ENCODE peak calls at places on chromosome 17, in four cellular contexts. Y is aorta, N is heart right ventricle, F is GM12878. T is an unnamed sample. For H3K4me1, the result is how much of the 10 kb centered on the place peaks cover.

GRCh38 chr17:73228748-73229236 is 32.9 kb downstream of the CPSF4L start:
- DNase-seq in Y (peak), N (peak), F (no peak), T (no peak)

GRCh38 chr17:18203308-18203707 is 19.7 kb downstream of the ALKBH5 start:
- DNase-seq in Y (no peak), N (no peak), F (no peak), T (no peak)

GRCh38 chr17:50935201-50936124 is 69.3 kb upstream of the TOB1 start:
- DNase-seq in Y (peak), N (peak), F (no peak), T (no peak)

GRCh38 chr17:3015890-3016289 is 47.5 kb downstream of the OR1D5 start:
- DNase-seq in Y (no peak), N (no peak), F (no peak), T (no peak)

GRCh38 chr17:67322039-67322787 is 44.2 kb downstream of the PSMD12 start:
- DNase-seq in Y (no peak), N (no peak), F (no peak), T (no peak)

GRCh38 chr17:76884995-76885896 is 17.0 kb downstream of the MGAT5B start:
- DNase-seq in Y (no peak), N (no peak), F (no peak), T (no peak)

GRCh38 chr17:46810837-46811236 is 7.7 kb downstream of the WNT3 start:
- DNase-seq in Y (no peak), N (no peak), F (no peak), T (no peak)

GRCh38 chr17:53722407-53722806 is 100.3 kb upstream of the KIF2B start:
- DNase-seq in Y (no peak), N (no peak), F (no peak), T (no peak)

GRCh38 chr17:82896071-82897000 is 56.5 kb upstream of the ZNF750 start:
- DNase-seq in Y (peak), N (no peak), F (no peak), T (no peak)

GRCh38 chr17:73747221-73748002 is 103.2 kb upstream of the SDK2 start:
- DNase-seq in Y (no peak), N (peak), F (no peak), T (no peak)

GRCh38 chr17:70848785-70849184 is 679.5 kb downstream of the KCNJ2 start:
- DNase-seq in Y (no peak), N (no peak), F (no peak), T (no peak)

GRCh38 chr17:68955181-68955841 is at the start of gene ABCA8:
- DNase-seq in Y (no peak), N (no peak), F (no peak), T (no peak)

GRCh38 chr17:50181601-50182345 is 16.0 kb downstream of the SGCA start:
- DNase-seq in Y (peak), N (no peak), F (no peak), T (peak)

GRCh38 chr17:2867441-2868424 is 71.5 kb downstream of the RAP1GAP2 start:
- DNase-seq in Y (no peak), N (no peak), F (no peak), T (no peak)

GRCh38 chr17:40448213-40448638 is 5.0 kb downstream of the IGFBP4 start:
- DNase-seq in Y (no peak), N (no peak), F (no peak), T (no peak)

GRCh38 chr17:62740066-62740465 is 68.0 kb downstream of the MARCHF10 start:
- DNase-seq in Y (no peak), N (no peak), F (no peak), T (no peak)

GRCh38 chr17:6299275-6299674 is 135.6 kb downstream of the AIPL1 start:
- DNase-seq in Y (no peak), N (no peak), F (no peak), T (no peak)

GRCh38 chr17:60559995-60560859 is 34.2 kb upstream of the APPBP2 start:
- DNase-seq in Y (no peak), N (no peak), F (no peak), T (no peak)

GRCh38 chr17:57211010-57211411 is 45.3 kb upstream of the MSI2 start:
- DNase-seq in Y (no peak), N (no peak), F (no peak), T (no peak)

GRCh38 chr17:58565389-58566311 is 51.2 kb upstream of the MTMR4 start:
- DNase-seq in Y (no peak), N (no peak), F (no peak), T (no peak)

GRCh38 chr17:67203818-67204217 is 41.2 kb downstream of the HELZ start:
- DNase-seq in Y (no peak), N (no peak), F (no peak), T (no peak)

GRCh38 chr17:27879987-27880608 is 13.1 kb downstream of the LYRM9 start:
- DNase-seq in Y (peak), N (peak), F (peak), T (peak)

GRCh38 chr17:3510090-3510489 is 34.3 kb downstream of the ASPA start:
- DNase-seq in Y (no peak), N (no peak), F (no peak), T (no peak)

GRCh38 chr17:64940055-64940454 is 20.8 kb upstream of the LRRC37A3 start:
- DNase-seq in Y (no peak), N (no peak), F (no peak), T (no peak)

GRCh38 chr17:61568219-61569072 is 22.6 kb downstream of the NACA2 start:
- DNase-seq in Y (no peak), N (no peak), F (no peak), T (no peak)

GRCh38 chr17:55238931-55239297 is 25.8 kb upstream of the HLF start:
- DNase-seq in Y (no peak), N (no peak), F (no peak), T (no peak)

GRCh38 chr17:57530508-57530907 is 214.6 kb downstream of the CCDC182 start:
- DNase-seq in Y (no peak), N (no peak), F (no peak), T (no peak)

GRCh38 chr17:75087558-75088453 is at the start of gene SLC16A5:
- DNase-seq in Y (peak), N (peak), F (no peak), T (peak)

GRCh38 chr17:54727624-54728023 is 173.0 kb upstream of the TOM1L1 start:
- DNase-seq in Y (no peak), N (no peak), F (no peak), T (no peak)

GRCh38 chr17:1343554-1343953 is 56.5 kb downstream of the YWHAE start:
- DNase-seq in Y (no peak), N (no peak), F (no peak), T (no peak)

DNA sequence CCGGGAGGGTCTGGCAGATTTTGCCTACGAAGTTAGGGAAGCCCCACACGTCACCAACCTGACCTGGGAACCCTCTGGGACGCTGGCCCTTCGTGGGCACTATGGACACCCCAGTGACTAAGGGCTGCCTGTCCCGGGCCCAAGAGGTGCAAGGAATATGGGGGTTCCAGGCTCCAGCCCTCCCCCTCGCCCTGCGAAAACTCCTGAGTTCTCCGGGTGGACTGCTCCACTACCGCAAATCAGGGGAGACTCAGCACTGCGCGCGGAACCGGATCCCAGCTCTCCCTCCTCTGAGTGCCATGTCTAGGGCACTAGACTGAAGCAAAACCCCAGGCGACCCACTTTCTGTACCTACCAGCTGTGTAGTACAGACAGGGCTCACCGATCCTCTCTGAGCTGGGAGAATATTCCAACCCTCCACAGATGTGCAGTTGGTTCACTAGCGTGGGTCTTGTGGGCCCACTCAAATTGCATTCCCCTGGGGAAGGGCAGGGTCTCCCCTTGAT is at the start of gene ARL5C:
- DNase-seq in Y (no peak), N (no peak), F (no peak), T (no peak)
- H3K4me1 ChIP-seq in Y (under half), N (under half), F (under half), T (under half)

DNA sequence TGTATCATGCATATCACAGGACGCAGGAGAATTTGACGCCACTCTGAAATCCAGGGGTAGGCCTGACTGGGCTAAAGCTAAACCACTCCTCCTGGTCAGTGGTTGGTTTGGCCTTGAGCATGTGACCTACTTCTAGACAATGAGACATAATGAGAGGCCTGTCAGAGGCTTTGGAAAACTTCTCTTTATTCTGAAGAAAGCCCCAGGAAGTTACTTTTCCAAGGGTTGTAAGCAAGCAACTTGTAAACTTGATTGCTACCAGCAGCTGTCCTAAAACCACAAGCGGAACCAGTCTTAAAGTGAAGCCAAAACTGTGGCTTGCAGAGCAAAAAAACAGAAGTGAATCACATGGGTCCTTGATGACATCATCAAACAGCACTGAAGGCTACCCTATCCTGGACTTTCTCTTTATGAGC is 138.2 kb upstream of the COX10 start:
- DNase-seq in Y (no peak), N (no peak), F (no peak), T (no peak)
- H3K27ac ChIP-seq in Y (no peak), N (no peak), F (no peak), T (no peak)

GRCh38 chr17:48591435-48592077 is 1.5 kb upstream of the HOXB3 start:
- DNase-seq in Y (no peak), N (no peak), F (no peak), T (no peak)
- H3K4me1 ChIP-seq in Y (under half), N (under half), F (under half), T (under half)

DNA sequence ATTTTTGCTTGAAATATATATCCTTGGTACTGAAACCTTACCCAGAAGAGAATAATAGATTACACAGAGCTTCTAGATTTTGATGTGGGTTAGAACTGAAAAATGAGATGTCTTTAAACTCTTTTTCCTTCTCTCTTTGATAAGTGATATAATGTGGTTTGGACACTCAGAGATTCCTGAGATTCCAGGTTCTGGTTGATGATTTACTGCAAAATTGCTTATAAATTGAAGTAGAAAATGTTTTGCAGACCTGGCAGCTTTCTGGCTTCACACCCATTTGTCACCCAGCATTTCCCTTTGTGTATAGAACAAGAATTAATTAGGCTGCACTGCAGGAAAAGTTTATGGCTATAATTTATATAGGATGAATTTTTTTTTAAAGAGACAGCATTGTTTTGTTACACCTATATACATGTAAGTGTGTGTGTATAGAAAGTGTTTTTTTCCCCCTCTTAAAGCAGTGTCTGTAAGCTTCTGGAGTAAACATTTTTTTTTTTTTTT is 23.5 kb downstream of the AATF start:
- DNase-seq in Y (no peak), N (no peak), F (no peak), T (no peak)
- H3K27ac ChIP-seq in Y (no peak), N (no peak), F (no peak), T (no peak)

GRCh38 chr17:81400939-81401726 is 5.9 kb downstream of the BAHCC1 start:
- DNase-seq in Y (no peak), N (no peak), F (no peak), T (no peak)
- H3K4me1 ChIP-seq in Y (under half), N (half or more), F (under half), T (under half)

DNA sequence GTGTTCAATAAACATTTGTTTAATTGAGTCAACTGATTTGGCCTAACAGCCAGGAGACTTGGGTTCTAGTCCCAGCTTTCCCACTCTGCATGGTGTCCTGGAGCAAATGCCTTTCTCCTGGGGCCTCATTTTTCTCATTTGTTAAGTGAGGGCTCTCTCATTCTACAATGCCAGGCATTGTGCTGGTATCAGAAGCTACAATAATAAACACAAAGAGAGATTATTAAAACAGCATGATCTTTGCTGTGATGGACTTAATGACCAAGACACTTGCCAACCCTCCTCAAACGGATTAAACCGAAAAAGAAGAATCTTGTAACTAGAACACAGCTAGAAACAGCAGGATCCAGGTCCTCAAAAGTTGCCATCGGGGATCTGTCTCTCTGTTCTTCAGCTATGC is 4.8 kb upstream of the VAMP2 start:
- DNase-seq in Y (no peak), N (no peak), F (no peak), T (no peak)
- H3K27ac ChIP-seq in Y (no peak), N (no peak), F (no peak), T (no peak)